ENCODE peak calls at places on chromosomes 6 and 20, in seven cellular contexts. L, R, U, H, A, W and O are unnamed samples.

GRCh38 chr6:125871365-125871764 is 80.6 kb downstream of the NCOA7 start:
- DNase-seq in W (no peak), R (no peak), A (no peak), H (no peak), L (peak), U (no peak), O (no peak)

GRCh38 chr6:166389119-166389518 is 6.4 kb upstream of the MPC1 start:
- DNase-seq in R (no peak), U (no peak), A (no peak), L (no peak), W (no peak), H (no peak), O (no peak)

GRCh38 chr6:21946298-21946783 is 350.5 kb downstream of the PRL start:
- DNase-seq in H (peak), L (no peak), R (peak), A (no peak), U (no peak), W (peak), O (no peak)

GRCh38 chr20:53070714-53071392 is 98.7 kb downstream of the TSHZ2 start:
- DNase-seq in R (peak), A (no peak), U (no peak), L (no peak), H (no peak), W (no peak), O (no peak)

GRCh38 chr20:32515631-32516101 is 69.5 kb downstream of the NOL4L start:
- DNase-seq in L (no peak), R (no peak), A (peak), H (no peak), U (no peak), W (no peak), O (no peak)

GRCh38 chr20:60206259-60206658 is 248.0 kb downstream of the CDH26 start:
- DNase-seq in A (peak), H (peak), U (no peak), L (peak), W (peak), R (peak), O (peak)

GRCh38 chr20:18031888-18032509 is 25.7 kb downstream of the OVOL2 start:
- DNase-seq in A (no peak), U (peak), H (no peak), L (no peak), R (no peak), W (no peak), O (no peak)

GRCh38 chr6:51398064-51398740 is 579.5 kb downstream of the TFAP2B start:
- DNase-seq in A (no peak), H (no peak), L (peak), W (no peak), R (peak), U (no peak), O (peak)

GRCh38 chr6:20119446-20119845 is 92.8 kb downstream of the MBOAT1 start:
- DNase-seq in A (no peak), U (no peak), W (no peak), R (no peak), L (no peak), H (no peak), O (no peak)

GRCh38 chr6:111810321-111811235 is 62.7 kb downstream of the FYN start:
- DNase-seq in L (no peak), H (no peak), A (no peak), U (no peak), W (no peak), R (no peak), O (no peak)

GRCh38 chr6:83868639-83869038 is 9.2 kb downstream of the CYB5R4 start:
- DNase-seq in U (no peak), A (no peak), L (no peak), H (no peak), R (peak), W (peak), O (no peak)

GRCh38 chr20:57996936-57997629 is 231.4 kb downstream of the ANKRD60 start:
- DNase-seq in L (no peak), R (peak), W (peak), A (no peak), U (no peak), H (no peak), O (no peak)